ENCODE peak calls at places on chromosomes 4 and X, in five cellular contexts. One of them, this sample, is unnamed.

GRCh38 chr4:76301068-76301774 is 5.3 kb upstream of the STBD1 start:
- DNase-seq in T-helper 2 cell: no peak
- DNase-seq in NCI-H2171: no peak
- DNase-seq in Caki2: peak
- DNase-seq in tibial artery: no peak
- DNase-seq in this sample: no peak

GRCh38 chrX:150060406-150060805 is 122.1 kb upstream of the EOLA2 start:
- DNase-seq in T-helper 2 cell: no peak
- DNase-seq in NCI-H2171: no peak
- DNase-seq in Caki2: no peak
- DNase-seq in tibial artery: no peak
- DNase-seq in this sample: no peak

GRCh38 chrX:37350034-37350365 is 836 bp downstream of the PRRG1 start:
- DNase-seq in T-helper 2 cell: no peak
- DNase-seq in NCI-H2171: no peak
- DNase-seq in Caki2: no peak
- DNase-seq in tibial artery: no peak
- DNase-seq in this sample: no peak

GRCh38 chr4:6076391-6076790 is 58.2 kb upstream of the C4orf50 start:
- DNase-seq in T-helper 2 cell: no peak
- DNase-seq in NCI-H2171: no peak
- DNase-seq in Caki2: no peak
- DNase-seq in tibial artery: no peak
- DNase-seq in this sample: no peak

GRCh38 chrX:98362630-98363029 is 1478.9 kb downstream of the RPA4 start:
- DNase-seq in T-helper 2 cell: no peak
- DNase-seq in NCI-H2171: no peak
- DNase-seq in Caki2: no peak
- DNase-seq in tibial artery: no peak
- DNase-seq in this sample: no peak

GRCh38 chr4:77308843-77309242 is 151.8 kb downstream of the CCNG2 start:
- DNase-seq in T-helper 2 cell: no peak
- DNase-seq in NCI-H2171: peak
- DNase-seq in Caki2: peak
- DNase-seq in tibial artery: no peak
- DNase-seq in this sample: no peak

GRCh38 chr4:113336556-113336955 is 287.1 kb downstream of the ANK2 start:
- DNase-seq in T-helper 2 cell: no peak
- DNase-seq in NCI-H2171: no peak
- DNase-seq in Caki2: peak
- DNase-seq in tibial artery: no peak
- DNase-seq in this sample: no peak

GRCh38 chrX:14291626-14292025 is 237.7 kb upstream of the GLRA2 start:
- DNase-seq in T-helper 2 cell: no peak
- DNase-seq in NCI-H2171: no peak
- DNase-seq in Caki2: no peak
- DNase-seq in tibial artery: no peak
- DNase-seq in this sample: no peak

GRCh38 chr4:152180369-152180768 is 355.5 kb downstream of the FBXW7 start:
- DNase-seq in T-helper 2 cell: no peak
- DNase-seq in NCI-H2171: no peak
- DNase-seq in Caki2: no peak
- DNase-seq in tibial artery: no peak
- DNase-seq in this sample: no peak

GRCh38 chrX:73478961-73479360 is 32.1 kb downstream of the CDX4 start:
- DNase-seq in T-helper 2 cell: no peak
- DNase-seq in NCI-H2171: peak
- DNase-seq in Caki2: no peak
- DNase-seq in tibial artery: no peak
- DNase-seq in this sample: no peak

GRCh38 chr4:38889143-38889542 is 21.5 kb downstream of the FAM114A1 start:
- DNase-seq in T-helper 2 cell: no peak
- DNase-seq in NCI-H2171: no peak
- DNase-seq in Caki2: peak
- DNase-seq in tibial artery: no peak
- DNase-seq in this sample: no peak

GRCh38 chrX:51336584-51336983 is 4.0 kb downstream of the NUDT10 start:
- DNase-seq in T-helper 2 cell: no peak
- DNase-seq in NCI-H2171: no peak
- DNase-seq in Caki2: peak
- DNase-seq in tibial artery: no peak
- DNase-seq in this sample: no peak

GRCh38 chr4:105509291-105509690 is 35.4 kb upstream of the PPA2 start:
- DNase-seq in T-helper 2 cell: no peak
- DNase-seq in NCI-H2171: no peak
- DNase-seq in Caki2: no peak
- DNase-seq in tibial artery: no peak
- DNase-seq in this sample: no peak

GRCh38 chr4:8238515-8239053 is 31.0 kb upstream of the HTRA3 start:
- DNase-seq in T-helper 2 cell: no peak
- DNase-seq in NCI-H2171: no peak
- DNase-seq in Caki2: peak
- DNase-seq in tibial artery: no peak
- DNase-seq in this sample: no peak

GRCh38 chrX:69493193-69493592 is 10.9 kb upstream of the NALF2 start:
- DNase-seq in T-helper 2 cell: no peak
- DNase-seq in NCI-H2171: no peak
- DNase-seq in Caki2: peak
- DNase-seq in tibial artery: no peak
- DNase-seq in this sample: no peak

GRCh38 chrX:142201113-142201512 is 4.0 kb downstream of the MAGEC2 start:
- DNase-seq in T-helper 2 cell: no peak
- DNase-seq in NCI-H2171: no peak
- DNase-seq in Caki2: no peak
- DNase-seq in tibial artery: no peak
- DNase-seq in this sample: no peak

GRCh38 chrX:16023790-16024734 is 99.3 kb upstream of the GRPR start:
- DNase-seq in T-helper 2 cell: no peak
- DNase-seq in NCI-H2171: no peak
- DNase-seq in Caki2: peak
- DNase-seq in tibial artery: no peak
- DNase-seq in this sample: no peak

GRCh38 chrX:41923925-41924693 is 755 bp upstream of the CASK start:
- DNase-seq in T-helper 2 cell: peak
- DNase-seq in NCI-H2171: peak
- DNase-seq in Caki2: peak
- DNase-seq in tibial artery: peak
- DNase-seq in this sample: no peak

GRCh38 chr4:85807247-85807915 is 332.4 kb downstream of the ARHGAP24 start:
- DNase-seq in T-helper 2 cell: no peak
- DNase-seq in NCI-H2171: no peak
- DNase-seq in Caki2: peak
- DNase-seq in tibial artery: peak
- DNase-seq in this sample: no peak

GRCh38 chrX:129925305-129926092 is 19.5 kb downstream of the UTP14A start:
- DNase-seq in T-helper 2 cell: peak
- DNase-seq in NCI-H2171: no peak
- DNase-seq in Caki2: peak
- DNase-seq in tibial artery: peak
- DNase-seq in this sample: peak

GRCh38 chrX:56764975-56765791 is 36.1 kb downstream of the NBDY start:
- DNase-seq in T-helper 2 cell: no peak
- DNase-seq in NCI-H2171: no peak
- DNase-seq in Caki2: no peak
- DNase-seq in tibial artery: no peak
- DNase-seq in this sample: no peak

GRCh38 chr4:26410385-26411293 is 79.6 kb downstream of the CCKAR start:
- DNase-seq in T-helper 2 cell: no peak
- DNase-seq in NCI-H2171: peak
- DNase-seq in Caki2: peak
- DNase-seq in tibial artery: no peak
- DNase-seq in this sample: no peak